ENCODE peak calls at places on chromosomes 13 and 19, in ten cellular contexts. One of them, this sample, is unnamed. For H3K4me1 and H3K27me3, the result is how much of the 10 kb centered on the place peaks cover.

GRCh38 chr19:13825489-13826475 is 30.5 kb downstream of the ZSWIM4 start:
- DNase-seq in adipocyte: peak
- DNase-seq in A673: peak
- DNase-seq in colonic mucosa: no peak
- DNase-seq in neural progenitor cell: peak
- DNase-seq in CD8-positive, alpha-beta T cell: peak
- DNase-seq in HCT116: no peak
- DNase-seq in cardiac muscle cell: no peak
- DNase-seq in sigmoid colon: no peak
- DNase-seq in right cardiac atrium: no peak
- DNase-seq in this sample: no peak

GRCh38 chr13:97448503-97449251 is 14.7 kb downstream of the RAP2A start:
- DNase-seq in adipocyte: no peak
- DNase-seq in A673: no peak
- DNase-seq in colonic mucosa: no peak
- DNase-seq in neural progenitor cell: peak
- DNase-seq in CD8-positive, alpha-beta T cell: no peak
- DNase-seq in HCT116: no peak
- DNase-seq in cardiac muscle cell: no peak
- DNase-seq in sigmoid colon: no peak
- DNase-seq in right cardiac atrium: no peak
- DNase-seq in this sample: no peak

GRCh38 chr19:7904074-7905020 is 670 bp downstream of the MAP2K7 start:
- DNase-seq in adipocyte: peak
- DNase-seq in A673: no peak
- DNase-seq in colonic mucosa: peak
- DNase-seq in neural progenitor cell: peak
- DNase-seq in CD8-positive, alpha-beta T cell: peak
- DNase-seq in HCT116: no peak
- DNase-seq in cardiac muscle cell: no peak
- DNase-seq in sigmoid colon: peak
- DNase-seq in right cardiac atrium: peak
- DNase-seq in this sample: peak

GRCh38 chr19:34357431-34357830 is 7.6 kb upstream of the GPI start:
- DNase-seq in adipocyte: no peak
- DNase-seq in A673: no peak
- DNase-seq in colonic mucosa: no peak
- DNase-seq in neural progenitor cell: no peak
- DNase-seq in CD8-positive, alpha-beta T cell: no peak
- DNase-seq in HCT116: no peak
- DNase-seq in cardiac muscle cell: no peak
- DNase-seq in sigmoid colon: no peak
- DNase-seq in right cardiac atrium: no peak
- DNase-seq in this sample: no peak

GRCh38 chr13:41848435-41849255 is 112.3 kb downstream of the VWA8 start:
- DNase-seq in adipocyte: peak
- DNase-seq in A673: no peak
- DNase-seq in colonic mucosa: no peak
- DNase-seq in neural progenitor cell: no peak
- DNase-seq in CD8-positive, alpha-beta T cell: no peak
- DNase-seq in HCT116: no peak
- DNase-seq in cardiac muscle cell: peak
- DNase-seq in sigmoid colon: no peak
- DNase-seq in right cardiac atrium: no peak
- DNase-seq in this sample: no peak

GRCh38 chr13:113739527-113740285 is 19.3 kb upstream of the TMEM255B start:
- DNase-seq in adipocyte: no peak
- DNase-seq in A673: no peak
- DNase-seq in colonic mucosa: no peak
- DNase-seq in neural progenitor cell: no peak
- DNase-seq in CD8-positive, alpha-beta T cell: no peak
- DNase-seq in HCT116: no peak
- DNase-seq in cardiac muscle cell: no peak
- DNase-seq in sigmoid colon: no peak
- DNase-seq in right cardiac atrium: peak
- DNase-seq in this sample: no peak

GRCh38 chr13:30306762-30307193 is 573 bp downstream of the KATNAL1 start:
- DNase-seq in adipocyte: peak
- DNase-seq in A673: peak
- DNase-seq in colonic mucosa: peak
- DNase-seq in neural progenitor cell: peak
- DNase-seq in CD8-positive, alpha-beta T cell: peak
- DNase-seq in HCT116: peak
- DNase-seq in cardiac muscle cell: peak
- DNase-seq in sigmoid colon: peak
- DNase-seq in right cardiac atrium: peak
- DNase-seq in this sample: peak

GRCh38 chr19:28299649-28300048 is 913.3 kb downstream of the UQCRFS1 start:
- DNase-seq in adipocyte: no peak
- DNase-seq in A673: no peak
- DNase-seq in colonic mucosa: no peak
- DNase-seq in neural progenitor cell: no peak
- DNase-seq in CD8-positive, alpha-beta T cell: no peak
- DNase-seq in HCT116: no peak
- DNase-seq in cardiac muscle cell: no peak
- DNase-seq in sigmoid colon: no peak
- DNase-seq in right cardiac atrium: no peak
- DNase-seq in this sample: no peak

GRCh38 chr13:109939838-109940237 is 153.5 kb upstream of the IRS2 start:
- DNase-seq in adipocyte: no peak
- DNase-seq in A673: no peak
- DNase-seq in colonic mucosa: no peak
- DNase-seq in neural progenitor cell: no peak
- DNase-seq in CD8-positive, alpha-beta T cell: no peak
- DNase-seq in HCT116: no peak
- DNase-seq in cardiac muscle cell: no peak
- DNase-seq in sigmoid colon: no peak
- DNase-seq in right cardiac atrium: no peak
- DNase-seq in this sample: no peak

GRCh38 chr13:33252103-33252502 is 33.5 kb downstream of the STARD13 start:
- DNase-seq in adipocyte: no peak
- DNase-seq in A673: no peak
- DNase-seq in colonic mucosa: no peak
- DNase-seq in neural progenitor cell: no peak
- DNase-seq in CD8-positive, alpha-beta T cell: no peak
- DNase-seq in HCT116: no peak
- DNase-seq in cardiac muscle cell: no peak
- DNase-seq in sigmoid colon: no peak
- DNase-seq in right cardiac atrium: peak
- DNase-seq in this sample: no peak

GRCh38 chr19:17183858-17184271 is 31.3 kb upstream of the USE1 start:
- DNase-seq in adipocyte: no peak
- DNase-seq in A673: no peak
- DNase-seq in colonic mucosa: no peak
- DNase-seq in neural progenitor cell: no peak
- DNase-seq in CD8-positive, alpha-beta T cell: peak
- DNase-seq in HCT116: no peak
- DNase-seq in cardiac muscle cell: no peak
- DNase-seq in sigmoid colon: no peak
- DNase-seq in right cardiac atrium: no peak
- DNase-seq in this sample: no peak

GRCh38 chr19:18202759-18203407 is 959 bp downstream of the RAB3A start:
- DNase-seq in adipocyte: peak
- DNase-seq in A673: peak
- DNase-seq in colonic mucosa: peak
- DNase-seq in neural progenitor cell: peak
- DNase-seq in CD8-positive, alpha-beta T cell: peak
- DNase-seq in HCT116: no peak
- DNase-seq in cardiac muscle cell: peak
- DNase-seq in sigmoid colon: peak
- DNase-seq in right cardiac atrium: peak
- DNase-seq in this sample: peak

GRCh38 chr19:343451-343931 is 1.1 kb downstream of the MIER2 start:
- DNase-seq in adipocyte: no peak
- DNase-seq in A673: peak
- DNase-seq in colonic mucosa: no peak
- DNase-seq in neural progenitor cell: no peak
- DNase-seq in CD8-positive, alpha-beta T cell: no peak
- DNase-seq in HCT116: no peak
- DNase-seq in cardiac muscle cell: peak
- DNase-seq in sigmoid colon: peak
- DNase-seq in right cardiac atrium: peak
- DNase-seq in this sample: no peak

GRCh38 chr19:1131718-1132552 is 28.1 kb downstream of the GPX4 start:
- DNase-seq in adipocyte: peak
- DNase-seq in A673: peak
- DNase-seq in colonic mucosa: peak
- DNase-seq in neural progenitor cell: peak
- DNase-seq in CD8-positive, alpha-beta T cell: peak
- DNase-seq in HCT116: no peak
- DNase-seq in cardiac muscle cell: peak
- DNase-seq in sigmoid colon: peak
- DNase-seq in right cardiac atrium: peak
- DNase-seq in this sample: peak

GRCh38 chr13:49272296-49272695 is 24.6 kb downstream of the CDADC1 start:
- DNase-seq in adipocyte: no peak
- DNase-seq in A673: no peak
- DNase-seq in colonic mucosa: no peak
- DNase-seq in neural progenitor cell: no peak
- DNase-seq in CD8-positive, alpha-beta T cell: no peak
- DNase-seq in HCT116: no peak
- DNase-seq in cardiac muscle cell: no peak
- DNase-seq in sigmoid colon: no peak
- DNase-seq in right cardiac atrium: no peak
- DNase-seq in this sample: no peak

GRCh38 chr19:45045671-45046353 is 7.0 kb downstream of the CLASRP start:
- DNase-seq in adipocyte: no peak
- DNase-seq in A673: no peak
- DNase-seq in colonic mucosa: no peak
- DNase-seq in neural progenitor cell: no peak
- DNase-seq in CD8-positive, alpha-beta T cell: no peak
- DNase-seq in HCT116: no peak
- DNase-seq in cardiac muscle cell: no peak
- DNase-seq in sigmoid colon: no peak
- DNase-seq in right cardiac atrium: no peak
- DNase-seq in this sample: peak

GRCh38 chr19:45046355-45046754 is 7.5 kb downstream of the CLASRP start:
- DNase-seq in adipocyte: no peak
- DNase-seq in A673: no peak
- DNase-seq in colonic mucosa: no peak
- DNase-seq in neural progenitor cell: no peak
- DNase-seq in CD8-positive, alpha-beta T cell: no peak
- DNase-seq in HCT116: no peak
- DNase-seq in cardiac muscle cell: no peak
- DNase-seq in sigmoid colon: no peak
- DNase-seq in right cardiac atrium: no peak
- DNase-seq in this sample: no peak

GRCh38 chr19:45050036-45050435 is 11.2 kb downstream of the CLASRP start:
- DNase-seq in adipocyte: no peak
- DNase-seq in A673: no peak
- DNase-seq in colonic mucosa: no peak
- DNase-seq in neural progenitor cell: no peak
- DNase-seq in CD8-positive, alpha-beta T cell: no peak
- DNase-seq in HCT116: no peak
- DNase-seq in cardiac muscle cell: no peak
- DNase-seq in sigmoid colon: no peak
- DNase-seq in right cardiac atrium: no peak
- DNase-seq in this sample: no peak

GRCh38 chr19:45049073-45049736 is 10.4 kb downstream of the CLASRP start:
- DNase-seq in adipocyte: no peak
- DNase-seq in A673: no peak
- DNase-seq in colonic mucosa: no peak
- DNase-seq in neural progenitor cell: no peak
- DNase-seq in CD8-positive, alpha-beta T cell: no peak
- DNase-seq in HCT116: no peak
- DNase-seq in cardiac muscle cell: no peak
- DNase-seq in sigmoid colon: no peak
- DNase-seq in right cardiac atrium: no peak
- DNase-seq in this sample: no peak

GRCh38 chr19:45047188-45047797 is 8.4 kb downstream of the CLASRP start:
- DNase-seq in adipocyte: no peak
- DNase-seq in A673: no peak
- DNase-seq in colonic mucosa: no peak
- DNase-seq in neural progenitor cell: no peak
- DNase-seq in CD8-positive, alpha-beta T cell: no peak
- DNase-seq in HCT116: no peak
- DNase-seq in cardiac muscle cell: no peak
- DNase-seq in sigmoid colon: no peak
- DNase-seq in right cardiac atrium: no peak
- DNase-seq in this sample: no peak
- H3K4me3 ChIP-seq in adipocyte: no peak
- H3K4me3 ChIP-seq in A673: no peak
- H3K4me3 ChIP-seq in colonic mucosa: no peak
- H3K4me3 ChIP-seq in neural progenitor cell: no peak
- H3K4me3 ChIP-seq in CD8-positive, alpha-beta T cell: no peak
- H3K4me3 ChIP-seq in HCT116: no peak
- H3K4me3 ChIP-seq in cardiac muscle cell: no peak
- H3K4me3 ChIP-seq in sigmoid colon: no peak
- H3K4me3 ChIP-seq in right cardiac atrium: no peak
- H3K4me3 ChIP-seq in this sample: no peak

GRCh38 chr13:51156666-51157065 is 45.6 kb upstream of the C13orf42 start:
- DNase-seq in adipocyte: no peak
- DNase-seq in A673: no peak
- DNase-seq in colonic mucosa: no peak
- DNase-seq in neural progenitor cell: no peak
- DNase-seq in CD8-positive, alpha-beta T cell: no peak
- DNase-seq in HCT116: no peak
- DNase-seq in cardiac muscle cell: no peak
- DNase-seq in sigmoid colon: no peak
- DNase-seq in right cardiac atrium: no peak
- DNase-seq in this sample: no peak
- H3K4me1 ChIP-seq in adipocyte: under half
- H3K4me1 ChIP-seq in A673: under half
- H3K4me1 ChIP-seq in colonic mucosa: under half
- H3K4me1 ChIP-seq in neural progenitor cell: under half
- H3K4me1 ChIP-seq in CD8-positive, alpha-beta T cell: under half
- H3K4me1 ChIP-seq in HCT116: under half
- H3K4me1 ChIP-seq in cardiac muscle cell: under half
- H3K4me1 ChIP-seq in sigmoid colon: under half
- H3K4me1 ChIP-seq in right cardiac atrium: under half
- H3K4me1 ChIP-seq in this sample: under half

DNA sequence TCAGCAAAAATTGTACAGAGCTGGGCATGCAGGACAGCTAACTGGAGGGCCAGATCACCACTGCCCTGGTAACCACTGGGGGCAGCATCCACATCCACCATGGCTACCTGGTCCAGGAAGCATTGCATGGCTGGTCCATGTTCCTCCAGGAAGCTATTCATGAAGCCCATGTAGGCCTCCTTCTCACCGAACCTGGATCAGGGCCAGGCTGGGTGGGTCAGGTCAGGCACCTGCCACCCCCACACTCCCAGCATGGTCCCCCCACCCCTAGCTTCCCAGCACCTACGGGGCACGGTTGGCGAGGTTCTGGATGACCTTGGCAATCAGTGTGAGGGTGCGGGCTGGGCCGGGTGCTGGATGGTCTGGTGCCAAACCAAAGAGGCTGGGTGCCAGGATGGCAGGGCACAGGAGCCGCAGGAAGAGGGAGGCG is 4.6 kb upstream of the WIZ start:
- DNase-seq in adipocyte: no peak
- DNase-seq in A673: no peak
- DNase-seq in colonic mucosa: no peak
- DNase-seq in neural progenitor cell: no peak
- DNase-seq in CD8-positive, alpha-beta T cell: no peak
- DNase-seq in HCT116: no peak
- DNase-seq in cardiac muscle cell: no peak
- DNase-seq in sigmoid colon: no peak
- DNase-seq in right cardiac atrium: peak
- DNase-seq in this sample: no peak
- H3K27me3 ChIP-seq in adipocyte: under half
- H3K27me3 ChIP-seq in A673: under half
- H3K27me3 ChIP-seq in colonic mucosa: under half
- H3K27me3 ChIP-seq in neural progenitor cell: half or more
- H3K27me3 ChIP-seq in CD8-positive, alpha-beta T cell: under half
- H3K27me3 ChIP-seq in HCT116: under half
- H3K27me3 ChIP-seq in cardiac muscle cell: half or more
- H3K27me3 ChIP-seq in sigmoid colon: under half
- H3K27me3 ChIP-seq in right cardiac atrium: under half
- H3K27me3 ChIP-seq in this sample: under half

GRCh38 chr13:87674143-87674772 is 3.1 kb downstream of the SLITRK5 start:
- DNase-seq in adipocyte: no peak
- DNase-seq in A673: no peak
- DNase-seq in colonic mucosa: no peak
- DNase-seq in neural progenitor cell: peak
- DNase-seq in CD8-positive, alpha-beta T cell: no peak
- DNase-seq in HCT116: no peak
- DNase-seq in cardiac muscle cell: no peak
- DNase-seq in sigmoid colon: no peak
- DNase-seq in right cardiac atrium: no peak
- DNase-seq in this sample: no peak
- H3K4me3 ChIP-seq in adipocyte: no peak
- H3K4me3 ChIP-seq in A673: peak
- H3K4me3 ChIP-seq in colonic mucosa: no peak
- H3K4me3 ChIP-seq in neural progenitor cell: peak
- H3K4me3 ChIP-seq in CD8-positive, alpha-beta T cell: no peak
- H3K4me3 ChIP-seq in HCT116: no peak
- H3K4me3 ChIP-seq in cardiac muscle cell: peak
- H3K4me3 ChIP-seq in sigmoid colon: no peak
- H3K4me3 ChIP-seq in right cardiac atrium: no peak
- H3K4me3 ChIP-seq in this sample: no peak

This sample was measured in small intestine.